ENCODE peak calls at places on chromosomes 13 and 19, in nine cellular contexts. P is adrenal gland; H is heart right ventricle; E is activated CD8-positive, alpha-beta T cell treated with anti-CD3 and anti-CD28 coated beads for 36 hours; J is NCI-H345; X is PC-3; F is NCI-H524; O is amniotic stem cell; U is neural progenitor cell. Q is an unnamed sample.

GRCh38 chr13:106683179-106683578 is 115.2 kb upstream of the ARGLU1 start:
- DNase-seq in O (no peak), E (no peak), P (no peak), J (no peak), U (no peak), X (no peak), F (no peak), H (no peak), Q (no peak)

GRCh38 chr13:81602236-81602635 is 1261.3 kb upstream of the SPRY2 start:
- DNase-seq in X (no peak), P (no peak), O (no peak), H (no peak), U (no peak), J (no peak), F (no peak), E (no peak), Q (no peak)

GRCh38 chr13:51920786-51921185 is 59.0 kb downstream of the CCDC70 start:
- DNase-seq in O (no peak), F (no peak), E (no peak), X (no peak), H (no peak), U (no peak), P (peak), J (no peak), Q (no peak)

GRCh38 chr13:41652735-41653361 is 195.5 kb downstream of the RGCC start:
- DNase-seq in F (peak), J (peak), P (no peak), U (peak), X (peak), H (no peak), E (peak), O (no peak), Q (no peak)

GRCh38 chr19:30419581-30420180 is 47.5 kb downstream of the ZNF536 start:
- DNase-seq in X (no peak), E (no peak), F (no peak), O (no peak), J (no peak), H (no peak), U (no peak), P (peak), Q (no peak)

GRCh38 chr13:99484405-99484981 is 16.8 kb upstream of the TM9SF2 start:
- DNase-seq in E (no peak), X (no peak), P (no peak), O (no peak), F (no peak), U (no peak), H (no peak), J (no peak), Q (no peak)

GRCh38 chr19:57712222-57712621 is 3.2 kb upstream of the ZNF154 start:
- DNase-seq in U (no peak), F (no peak), H (no peak), J (no peak), O (no peak), X (no peak), E (no peak), P (no peak), Q (no peak)

GRCh38 chr13:21061077-21061945 is at the start of gene LATS2:
- DNase-seq in U (peak), X (peak), J (peak), F (peak), E (peak), H (peak), P (peak), O (peak), Q (peak)

GRCh38 chr19:3695986-3696659 is 4.1 kb downstream of the PIP5K1C start:
- DNase-seq in U (no peak), E (no peak), P (no peak), F (peak), H (no peak), O (no peak), J (no peak), X (no peak), Q (no peak)

GRCh38 chr19:33132425-33132824 is 511 bp downstream of the WDR88 start:
- DNase-seq in F (no peak), P (no peak), H (no peak), J (no peak), O (no peak), X (no peak), U (peak), E (no peak), Q (no peak)

GRCh38 chr13:29679357-29680050 is 84.0 kb upstream of the SLC7A1 start:
- DNase-seq in E (no peak), J (no peak), O (no peak), H (peak), U (no peak), F (no peak), X (no peak), P (peak), Q (no peak)

GRCh38 chr19:16206046-16206605 is 8.4 kb downstream of the AP1M1 start:
- DNase-seq in O (no peak), J (no peak), U (no peak), E (no peak), H (no peak), P (no peak), X (no peak), F (no peak), Q (no peak)

GRCh38 chr13:36965767-36966166 is 33.4 kb downstream of the ALG5 start:
- DNase-seq in F (no peak), X (peak), P (no peak), J (no peak), E (no peak), O (peak), U (no peak), H (no peak), Q (peak)

GRCh38 chr19:14758816-14759215 is 19.5 kb downstream of the ADGRE2 start:
- DNase-seq in J (peak), X (peak), H (no peak), U (peak), E (no peak), O (no peak), F (no peak), P (no peak), Q (no peak)

GRCh38 chr19:55454787-55455243 is 6.6 kb downstream of the ISOC2 start:
- DNase-seq in E (peak), H (peak), F (peak), X (peak), U (peak), O (peak), P (peak), J (peak), Q (no peak)

GRCh38 chr13:46551410-46552301 is 1.3 kb upstream of the LRCH1 start:
- DNase-seq in X (peak), U (peak), P (peak), J (peak), E (peak), H (peak), F (peak), O (peak), Q (no peak)

GRCh38 chr13:112143753-112144615 is 77.0 kb downstream of the SOX1 start:
- DNase-seq in O (no peak), F (no peak), J (no peak), X (peak), P (no peak), E (no peak), U (no peak), H (no peak), Q (no peak)

Q was measured in HS-27A.